ENCODE peak calls at places on chromosomes 11 and 22, in nine cellular contexts. One of them, this sample, is unnamed.

GRCh38 chr11:80872116-80872728 is 1431.4 kb upstream of the TENM4 start:
- DNase-seq in RWPE1: no peak
- DNase-seq in ACHN: no peak
- DNase-seq in omental fat pad: no peak
- DNase-seq in pulmonary artery endothelial cell: no peak
- DNase-seq in GM12865: peak; percentile 11
- DNase-seq in natural killer cell: no peak
- DNase-seq in AG09309: no peak
- DNase-seq in stimulated activated CD4-positive, alpha-beta T cell treated with anti-CD3 and anti-CD28 coated beads, Interleukin-12 subunit alpha, Interleukin-12 subunit beta, amount 100 ng/mL, for 4 hours: no peak
- DNase-seq in this sample: no peak

GRCh38 chr22:28815729-28816128 is 15.4 kb upstream of the XBP1 start:
- DNase-seq in RWPE1: no peak
- DNase-seq in stimulated activated CD4-positive, alpha-beta T cell treated with anti-CD3 and anti-CD28 coated beads, Interleukin-12 subunit alpha, Interleukin-12 subunit beta, amount 100 ng/mL, for 4 hours: no peak
- DNase-seq in omental fat pad: no peak
- DNase-seq in natural killer cell: no peak
- DNase-seq in ACHN: no peak
- DNase-seq in GM12865: no peak
- DNase-seq in pulmonary artery endothelial cell: no peak
- DNase-seq in AG09309: no peak
- DNase-seq in this sample: no peak

GRCh38 chr11:62666259-62666926 is 1.3 kb downstream of the CSKMT start:
- DNase-seq in GM12865: peak; percentile 43
- DNase-seq in stimulated activated CD4-positive, alpha-beta T cell treated with anti-CD3 and anti-CD28 coated beads, Interleukin-12 subunit alpha, Interleukin-12 subunit beta, amount 100 ng/mL, for 4 hours: no peak
- DNase-seq in pulmonary artery endothelial cell: no peak
- DNase-seq in natural killer cell: no peak
- DNase-seq in ACHN: no peak
- DNase-seq in RWPE1: no peak
- DNase-seq in AG09309: no peak
- DNase-seq in omental fat pad: no peak
- DNase-seq in this sample: no peak

GRCh38 chr11:14306481-14306880 is 52.5 kb downstream of the RRAS2 start:
- DNase-seq in GM12865: no peak
- DNase-seq in AG09309: no peak
- DNase-seq in pulmonary artery endothelial cell: no peak
- DNase-seq in natural killer cell: no peak
- DNase-seq in omental fat pad: no peak
- DNase-seq in stimulated activated CD4-positive, alpha-beta T cell treated with anti-CD3 and anti-CD28 coated beads, Interleukin-12 subunit alpha, Interleukin-12 subunit beta, amount 100 ng/mL, for 4 hours: no peak
- DNase-seq in ACHN: no peak
- DNase-seq in RWPE1: no peak
- DNase-seq in this sample: no peak

GRCh38 chr11:77065878-77066228 is 918 bp upstream of the CAPN5 start:
- DNase-seq in RWPE1: no peak
- DNase-seq in natural killer cell: no peak
- DNase-seq in GM12865: peak; percentile 30
- DNase-seq in ACHN: no peak
- DNase-seq in omental fat pad: no peak
- DNase-seq in AG09309: no peak
- DNase-seq in pulmonary artery endothelial cell: no peak
- DNase-seq in stimulated activated CD4-positive, alpha-beta T cell treated with anti-CD3 and anti-CD28 coated beads, Interleukin-12 subunit alpha, Interleukin-12 subunit beta, amount 100 ng/mL, for 4 hours: peak; percentile 14
- DNase-seq in this sample: no peak

GRCh38 chr22:27135582-27135981 is 478.2 kb downstream of the MIAT start:
- DNase-seq in pulmonary artery endothelial cell: no peak
- DNase-seq in ACHN: peak; percentile 86
- DNase-seq in natural killer cell: no peak
- DNase-seq in GM12865: no peak
- DNase-seq in AG09309: no peak
- DNase-seq in RWPE1: peak; percentile 76
- DNase-seq in stimulated activated CD4-positive, alpha-beta T cell treated with anti-CD3 and anti-CD28 coated beads, Interleukin-12 subunit alpha, Interleukin-12 subunit beta, amount 100 ng/mL, for 4 hours: no peak
- DNase-seq in omental fat pad: no peak
- DNase-seq in this sample: no peak

GRCh38 chr11:102800774-102801173 is 2.8 kb upstream of the MMP1 start:
- DNase-seq in AG09309: no peak
- DNase-seq in stimulated activated CD4-positive, alpha-beta T cell treated with anti-CD3 and anti-CD28 coated beads, Interleukin-12 subunit alpha, Interleukin-12 subunit beta, amount 100 ng/mL, for 4 hours: no peak
- DNase-seq in ACHN: no peak
- DNase-seq in RWPE1: no peak
- DNase-seq in pulmonary artery endothelial cell: no peak
- DNase-seq in natural killer cell: no peak
- DNase-seq in omental fat pad: no peak
- DNase-seq in GM12865: no peak
- DNase-seq in this sample: no peak

GRCh38 chr11:47980907-47981621 is 705 bp downstream of the PTPRJ start:
- DNase-seq in GM12865: peak; percentile 41
- DNase-seq in ACHN: peak; percentile 43
- DNase-seq in pulmonary artery endothelial cell: no peak
- DNase-seq in RWPE1: peak; percentile 43
- DNase-seq in omental fat pad: no peak
- DNase-seq in natural killer cell: peak; percentile 39
- DNase-seq in stimulated activated CD4-positive, alpha-beta T cell treated with anti-CD3 and anti-CD28 coated beads, Interleukin-12 subunit alpha, Interleukin-12 subunit beta, amount 100 ng/mL, for 4 hours: peak; percentile 23
- DNase-seq in AG09309: no peak
- DNase-seq in this sample: no peak

GRCh38 chr11:111745719-111746504 is 20.3 kb downstream of the PPP2R1B start:
- DNase-seq in GM12865: no peak
- DNase-seq in AG09309: peak; percentile 38
- DNase-seq in ACHN: peak; percentile 42
- DNase-seq in stimulated activated CD4-positive, alpha-beta T cell treated with anti-CD3 and anti-CD28 coated beads, Interleukin-12 subunit alpha, Interleukin-12 subunit beta, amount 100 ng/mL, for 4 hours: no peak
- DNase-seq in pulmonary artery endothelial cell: no peak
- DNase-seq in RWPE1: no peak
- DNase-seq in omental fat pad: no peak
- DNase-seq in natural killer cell: no peak
- DNase-seq in this sample: no peak

GRCh38 chr11:132941024-132941646 is 591.2 kb downstream of the OPCML start:
- DNase-seq in pulmonary artery endothelial cell: no peak
- DNase-seq in natural killer cell: no peak
- DNase-seq in GM12865: peak; percentile 10
- DNase-seq in RWPE1: peak; percentile 5
- DNase-seq in ACHN: peak; percentile 19
- DNase-seq in stimulated activated CD4-positive, alpha-beta T cell treated with anti-CD3 and anti-CD28 coated beads, Interleukin-12 subunit alpha, Interleukin-12 subunit beta, amount 100 ng/mL, for 4 hours: no peak
- DNase-seq in AG09309: no peak
- DNase-seq in omental fat pad: no peak
- DNase-seq in this sample: no peak

GRCh38 chr11:128164090-128164741 is 423.1 kb downstream of the ETS1 start:
- DNase-seq in pulmonary artery endothelial cell: no peak
- DNase-seq in RWPE1: no peak
- DNase-seq in stimulated activated CD4-positive, alpha-beta T cell treated with anti-CD3 and anti-CD28 coated beads, Interleukin-12 subunit alpha, Interleukin-12 subunit beta, amount 100 ng/mL, for 4 hours: no peak
- DNase-seq in natural killer cell: no peak
- DNase-seq in AG09309: no peak
- DNase-seq in omental fat pad: no peak
- DNase-seq in GM12865: no peak
- DNase-seq in ACHN: no peak
- DNase-seq in this sample: no peak

GRCh38 chr11:58919561-58919960 is 19.7 kb upstream of the GLYATL1 start:
- DNase-seq in pulmonary artery endothelial cell: no peak
- DNase-seq in AG09309: no peak
- DNase-seq in stimulated activated CD4-positive, alpha-beta T cell treated with anti-CD3 and anti-CD28 coated beads, Interleukin-12 subunit alpha, Interleukin-12 subunit beta, amount 100 ng/mL, for 4 hours: no peak
- DNase-seq in GM12865: no peak
- DNase-seq in ACHN: peak; percentile 36
- DNase-seq in RWPE1: no peak
- DNase-seq in omental fat pad: no peak
- DNase-seq in natural killer cell: no peak
- DNase-seq in this sample: no peak

GRCh38 chr11:12744831-12745502 is 70.7 kb downstream of the TEAD1 start:
- DNase-seq in natural killer cell: no peak
- DNase-seq in AG09309: no peak
- DNase-seq in omental fat pad: no peak
- DNase-seq in pulmonary artery endothelial cell: no peak
- DNase-seq in GM12865: no peak
- DNase-seq in ACHN: peak; percentile 62
- DNase-seq in stimulated activated CD4-positive, alpha-beta T cell treated with anti-CD3 and anti-CD28 coated beads, Interleukin-12 subunit alpha, Interleukin-12 subunit beta, amount 100 ng/mL, for 4 hours: no peak
- DNase-seq in RWPE1: no peak
- DNase-seq in this sample: no peak

GRCh38 chr11:62129610-62130497 is 6.0 kb downstream of the INCENP start:
- DNase-seq in omental fat pad: no peak
- DNase-seq in GM12865: no peak
- DNase-seq in stimulated activated CD4-positive, alpha-beta T cell treated with anti-CD3 and anti-CD28 coated beads, Interleukin-12 subunit alpha, Interleukin-12 subunit beta, amount 100 ng/mL, for 4 hours: no peak
- DNase-seq in natural killer cell: no peak
- DNase-seq in RWPE1: no peak
- DNase-seq in AG09309: no peak
- DNase-seq in ACHN: no peak
- DNase-seq in pulmonary artery endothelial cell: no peak
- DNase-seq in this sample: no peak

GRCh38 chr11:117313103-117313502 is 3.0 kb downstream of the BACE1 start:
- DNase-seq in stimulated activated CD4-positive, alpha-beta T cell treated with anti-CD3 and anti-CD28 coated beads, Interleukin-12 subunit alpha, Interleukin-12 subunit beta, amount 100 ng/mL, for 4 hours: no peak
- DNase-seq in pulmonary artery endothelial cell: no peak
- DNase-seq in GM12865: no peak
- DNase-seq in ACHN: no peak
- DNase-seq in natural killer cell: no peak
- DNase-seq in AG09309: no peak
- DNase-seq in omental fat pad: no peak
- DNase-seq in RWPE1: no peak
- DNase-seq in this sample: no peak

GRCh38 chr11:117717485-117718314 is 79.3 kb downstream of the DSCAML1 start:
- DNase-seq in GM12865: no peak
- DNase-seq in natural killer cell: no peak
- DNase-seq in stimulated activated CD4-positive, alpha-beta T cell treated with anti-CD3 and anti-CD28 coated beads, Interleukin-12 subunit alpha, Interleukin-12 subunit beta, amount 100 ng/mL, for 4 hours: no peak
- DNase-seq in RWPE1: peak; percentile 53
- DNase-seq in pulmonary artery endothelial cell: no peak
- DNase-seq in ACHN: peak; percentile 21
- DNase-seq in omental fat pad: no peak
- DNase-seq in AG09309: no peak
- DNase-seq in this sample: peak; percentile 83

GRCh38 chr11:131748146-131749050 is 378.0 kb downstream of the NTM start:
- DNase-seq in GM12865: peak; percentile 56
- DNase-seq in ACHN: peak; percentile 47
- DNase-seq in natural killer cell: no peak
- DNase-seq in stimulated activated CD4-positive, alpha-beta T cell treated with anti-CD3 and anti-CD28 coated beads, Interleukin-12 subunit alpha, Interleukin-12 subunit beta, amount 100 ng/mL, for 4 hours: peak; percentile 4
- DNase-seq in AG09309: no peak
- DNase-seq in RWPE1: peak; percentile 41
- DNase-seq in omental fat pad: no peak
- DNase-seq in pulmonary artery endothelial cell: peak; percentile 50
- DNase-seq in this sample: peak; percentile 41

GRCh38 chr11:112630496-112630895 is 330.7 kb upstream of the NCAM1 start:
- DNase-seq in AG09309: no peak
- DNase-seq in GM12865: no peak
- DNase-seq in pulmonary artery endothelial cell: no peak
- DNase-seq in ACHN: no peak
- DNase-seq in RWPE1: no peak
- DNase-seq in stimulated activated CD4-positive, alpha-beta T cell treated with anti-CD3 and anti-CD28 coated beads, Interleukin-12 subunit alpha, Interleukin-12 subunit beta, amount 100 ng/mL, for 4 hours: no peak
- DNase-seq in natural killer cell: no peak
- DNase-seq in omental fat pad: no peak
- DNase-seq in this sample: no peak

GRCh38 chr22:24424001-24424900 is 3.1 kb upstream of the ADORA2A start:
- DNase-seq in pulmonary artery endothelial cell: no peak
- DNase-seq in omental fat pad: no peak
- DNase-seq in RWPE1: no peak
- DNase-seq in AG09309: no peak
- DNase-seq in ACHN: no peak
- DNase-seq in natural killer cell: peak; percentile 36
- DNase-seq in GM12865: peak; percentile 51
- DNase-seq in stimulated activated CD4-positive, alpha-beta T cell treated with anti-CD3 and anti-CD28 coated beads, Interleukin-12 subunit alpha, Interleukin-12 subunit beta, amount 100 ng/mL, for 4 hours: peak; percentile 49
- DNase-seq in this sample: peak; percentile 90

GRCh38 chr11:2211113-2211971 is 39.7 kb upstream of the TH start:
- DNase-seq in GM12865: no peak
- DNase-seq in natural killer cell: peak; percentile 11
- DNase-seq in ACHN: no peak
- DNase-seq in AG09309: no peak
- DNase-seq in stimulated activated CD4-positive, alpha-beta T cell treated with anti-CD3 and anti-CD28 coated beads, Interleukin-12 subunit alpha, Interleukin-12 subunit beta, amount 100 ng/mL, for 4 hours: no peak
- DNase-seq in omental fat pad: no peak
- DNase-seq in RWPE1: no peak
- DNase-seq in pulmonary artery endothelial cell: no peak
- DNase-seq in this sample: peak; percentile 65